ENCODE peak calls at places on chromosome 20, in seven cellular contexts. X is prostate gland, T is epithelial cell of esophagus, Q is tibial artery, I is coronary artery, P is nephron progenitor cell, Z is lower lobe of right lung. C is an unnamed sample.
A peak's percentile ranks its signal among the peaks of the same experiment; 100 is the strongest.

GRCh38 chr20:12177657-12178293 is 260.1 kb downstream of the BTBD3 start:
- DNase-seq in T (no peak), X (no peak), I (no peak), Q (no peak), P (no peak), Z (no peak), C (no peak)

GRCh38 chr20:23049201-23049932 is at the start of gene THBD:
- DNase-seq in P (peak; percentile 48), X (peak; percentile 35), I (peak; percentile 92), Z (peak; percentile 88), Q (peak; percentile 94), T (peak; percentile 91), C (no peak)

GRCh38 chr20:33915726-33916331 is 77.9 kb upstream of the RALY start:
- DNase-seq in Z (peak; percentile 66), I (no peak), P (peak; percentile 20), T (peak; percentile 43), X (no peak), Q (no peak), C (no peak)

GRCh38 chr20:18057106-18057993 is at the start of gene OVOL2:
- DNase-seq in Z (peak; percentile 93), X (peak; percentile 96), Q (no peak), P (peak; percentile 42), I (no peak), T (peak; percentile 98), C (peak; percentile 80)

GRCh38 chr20:10843161-10843711 is 169.4 kb upstream of the JAG1 start:
- DNase-seq in Z (no peak), T (no peak), P (no peak), Q (no peak), I (no peak), X (no peak), C (no peak)

GRCh38 chr20:4661191-4661590 is 60.5 kb upstream of the PRND start:
- DNase-seq in P (no peak), Q (no peak), Z (no peak), X (no peak), T (no peak), I (no peak), C (no peak)

GRCh38 chr20:62907377-62908317 is 18.7 kb downstream of the DIDO1 start:
- DNase-seq in P (peak; percentile 44), I (no peak), Z (peak; percentile 41), T (no peak), X (no peak), Q (peak; percentile 33), C (no peak)

GRCh38 chr20:23270427-23270911 is 80.1 kb upstream of the NXT1 start:
- DNase-seq in T (peak; percentile 32), I (peak; percentile 67), X (no peak), Z (no peak), Q (peak; percentile 34), P (no peak), C (no peak)

GRCh38 chr20:43959079-43959919 is 44.6 kb downstream of the TOX2 start:
- DNase-seq in X (no peak), I (no peak), Q (peak; percentile 38), T (no peak), Z (no peak), P (no peak), C (no peak)

GRCh38 chr20:10433623-10434466 is at the start of gene MKKS:
- DNase-seq in Z (peak; percentile 94), I (peak; percentile 93), P (peak; percentile 91), Q (peak; percentile 93), X (peak; percentile 82), T (peak; percentile 95), C (peak; percentile 81)

GRCh38 chr20:52054123-52054522 is 137.5 kb downstream of the ZFP64 start:
- DNase-seq in T (no peak), I (no peak), Q (no peak), P (no peak), X (no peak), Z (no peak), C (no peak)

GRCh38 chr20:63290677-63291472 is 2.1 kb upstream of the COL20A1 start:
- DNase-seq in X (no peak), Q (no peak), P (peak; percentile 84), Z (no peak), T (peak; percentile 55), I (no peak), C (peak; percentile 66)

GRCh38 chr20:63974402-63975200 is 4.8 kb downstream of the SAMD10 start:
- DNase-seq in Q (no peak), I (no peak), Z (no peak), X (peak; percentile 84), T (peak; percentile 32), P (no peak), C (no peak)

GRCh38 chr20:43248341-43248740 is 58.6 kb upstream of the PTPRT start:
- DNase-seq in P (no peak), I (no peak), T (no peak), Q (no peak), X (no peak), Z (no peak), C (no peak)

GRCh38 chr20:12775041-12775440 is 233.7 kb upstream of the SPTLC3 start:
- DNase-seq in T (no peak), Q (no peak), Z (no peak), P (no peak), I (no peak), X (peak; percentile 46), C (no peak)

GRCh38 chr20:25045343-25045712 is 12.6 kb downstream of the ACSS1 start:
- DNase-seq in Z (peak; percentile 24), Q (peak; percentile 60), P (no peak), X (no peak), I (peak; percentile 60), T (no peak), C (no peak)

GRCh38 chr20:48198951-48199431 is 413.7 kb upstream of the SULF2 start:
- DNase-seq in I (no peak), Q (no peak), T (no peak), Z (no peak), X (peak; percentile 67), P (no peak), C (no peak)

GRCh38 chr20:5172167-5172586 is 45.4 kb downstream of the CDS2 start:
- DNase-seq in Q (no peak), P (no peak), Z (no peak), I (no peak), X (no peak), T (no peak), C (no peak)

GRCh38 chr20:51313275-51313898 is 229.1 kb downstream of the NFATC2 start:
- DNase-seq in P (no peak), Q (no peak), I (no peak), T (peak; percentile 28), Z (no peak), X (no peak), C (no peak)

GRCh38 chr20:12965212-12965879 is 43.4 kb upstream of the SPTLC3 start:
- DNase-seq in X (no peak), Q (no peak), I (no peak), P (no peak), T (no peak), Z (no peak), C (no peak)

GRCh38 chr20:1267161-1267560 is 1.1 kb downstream of the SNPH start:
- DNase-seq in Q (no peak), X (no peak), Z (no peak), I (no peak), T (no peak), P (no peak), C (no peak)

GRCh38 chr20:58839474-58839874 is 11.2 kb downstream of the GNAS-AS1 start:
- DNase-seq in T (no peak), P (peak; percentile 72), Q (peak; percentile 54), X (peak; percentile 18), I (no peak), Z (no peak), C (no peak)

GRCh38 chr20:44862286-44862685 is 23.2 kb upstream of the YWHAB start:
- DNase-seq in X (no peak), I (no peak), P (no peak), T (no peak), Z (no peak), Q (no peak), C (no peak)

DNA sequence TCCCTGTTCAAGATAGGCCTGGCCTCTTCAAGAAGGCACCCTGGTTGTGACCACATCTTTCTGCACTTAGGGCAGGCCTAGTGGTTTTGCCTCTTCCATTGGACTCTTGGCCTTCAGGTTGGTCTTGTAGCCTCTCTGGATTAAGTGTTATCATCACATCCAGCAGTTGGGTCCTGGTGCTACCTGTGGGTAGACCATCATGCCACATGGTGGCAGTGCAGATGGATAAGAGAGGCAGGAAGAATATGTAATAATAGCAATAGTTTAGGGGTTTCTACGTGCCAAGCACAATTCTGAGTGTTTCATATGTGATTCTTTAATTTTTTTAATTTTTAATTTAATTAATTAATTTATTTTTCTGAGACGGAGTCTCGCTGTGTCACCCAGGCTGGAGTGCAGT is 28.5 kb upstream of the SNRPB2 start:
- DNase-seq in P (no peak), X (no peak), I (no peak), Z (no peak), T (peak; percentile 25), Q (no peak), C (no peak)
- TF ChIP-seq CTCF in P (peak; percentile 24), X (no peak), I (no peak), Z (peak; percentile 13), T (peak; percentile 46), Q (no peak), C (peak; percentile 34)

DNA sequence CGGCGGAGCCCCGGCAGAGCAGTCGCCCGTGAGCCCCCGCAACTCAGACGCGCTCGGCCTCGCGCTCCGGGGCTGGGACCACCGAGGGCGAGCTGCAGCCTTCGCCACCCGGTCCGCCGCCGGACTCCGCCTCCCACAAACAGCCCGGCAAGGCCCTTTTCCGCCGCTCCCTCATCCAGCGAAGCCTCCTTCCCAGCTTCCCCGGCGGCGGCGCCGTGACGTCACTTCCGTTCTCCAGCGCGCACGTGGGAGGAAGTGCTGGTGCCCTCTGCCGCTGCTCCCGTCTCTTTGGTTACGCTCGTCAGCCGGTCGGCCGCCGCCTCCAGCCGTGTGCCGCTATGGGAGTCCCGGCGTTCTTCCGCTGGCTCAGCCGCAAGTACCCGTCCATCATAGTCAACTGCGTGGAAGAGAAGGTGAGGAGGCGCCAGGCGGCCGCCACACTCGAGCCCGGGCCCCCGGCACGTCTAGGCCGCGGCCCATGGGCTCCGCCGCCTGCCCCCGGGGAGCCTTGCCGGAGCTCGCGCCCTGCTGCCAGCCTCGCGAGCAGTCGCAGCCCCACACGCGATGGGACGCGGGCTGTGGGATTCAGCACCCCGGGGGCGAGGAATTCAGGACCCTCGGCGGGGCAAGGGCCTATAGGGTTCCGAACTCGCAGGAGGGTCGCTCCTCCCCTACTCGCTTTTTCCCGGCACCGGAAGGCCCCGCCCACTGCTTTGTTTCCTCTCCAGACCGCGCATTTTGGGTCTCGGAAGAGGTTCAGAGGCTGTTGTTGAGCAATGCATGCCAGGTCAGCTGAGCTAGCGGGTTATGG is at the start of gene XRN2:
- DNase-seq in Z (peak; percentile 97), Q (peak; percentile 97), P (peak; percentile 97), I (peak; percentile 96), T (peak; percentile 97), X (peak; percentile 94), C (peak; percentile 89)
- TF ChIP-seq CTCF in Z (no peak), Q (no peak), P (no peak), I (no peak), T (no peak), X (no peak), C (peak; percentile 9)

GRCh38 chr20:57526885-57527566 is 2.1 kb upstream of the CTCFL start:
- DNase-seq in X (no peak), Q (peak; percentile 53), T (no peak), I (no peak), P (peak; percentile 16), Z (no peak), C (no peak)
- TF ChIP-seq CTCF in X (no peak), Q (no peak), T (no peak), I (no peak), P (no peak), Z (no peak), C (no peak)

DNA sequence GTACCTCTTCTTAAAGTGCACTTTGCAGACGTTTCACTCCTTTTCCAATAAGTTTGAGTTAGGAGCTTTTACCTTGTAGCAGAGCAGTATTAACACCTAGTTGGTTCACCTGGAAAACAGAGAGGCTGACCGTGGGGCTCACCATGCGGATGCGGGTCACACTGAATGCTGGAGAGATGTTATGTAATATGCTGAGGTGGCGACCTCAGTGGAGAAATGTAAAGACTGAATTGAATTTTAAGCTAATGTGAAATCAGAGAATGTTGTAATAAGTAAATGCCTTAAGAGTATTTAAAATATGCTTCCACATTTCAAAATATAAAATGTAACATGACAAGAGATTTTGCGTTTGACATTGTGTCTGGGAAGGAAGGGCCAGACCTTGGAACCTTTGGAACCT is 9.9 kb upstream of the EFCAB8 start:
- DNase-seq in X (no peak), P (no peak), Z (no peak), I (no peak), T (no peak), Q (no peak), C (no peak)
- TF ChIP-seq CTCF in X (no peak), P (no peak), Z (no peak), I (no peak), T (no peak), Q (no peak), C (no peak)